ENCODE peak calls at places on chromosomes 7 and 10, in six cellular contexts. L is cardiac fibroblast, T is GM20000, D is choroid plexus epithelial cell, G is GM12865, A is mesothelial cell of epicardium. U is an unnamed sample.

GRCh38 chr10:123637326-123637880 is 28.8 kb upstream of the GPR26 start:
- DNase-seq in G (no peak), T (no peak), A (no peak), L (no peak), D (no peak), U (no peak)

GRCh38 chr10:116138897-116139296 is 134.1 kb downstream of the GFRA1 start:
- DNase-seq in A (no peak), D (no peak), T (no peak), L (no peak), G (no peak), U (no peak)

GRCh38 chr7:32496052-32496813 is 944 bp downstream of the AVL9 start:
- DNase-seq in D (no peak), A (no peak), T (no peak), L (peak), G (no peak), U (no peak)

GRCh38 chr10:3339531-3339950 is 167.0 kb upstream of the PITRM1 start:
- DNase-seq in D (peak), A (no peak), T (no peak), L (peak), G (no peak), U (no peak)

GRCh38 chr7:135385209-135385608 is 124.7 kb downstream of the CNOT4 start:
- DNase-seq in G (no peak), D (peak), L (peak), T (no peak), A (no peak), U (no peak)

GRCh38 chr7:139889186-139889871 is 60.3 kb downstream of the TBXAS1 start:
- DNase-seq in D (no peak), G (peak), L (peak), T (no peak), A (no peak), U (no peak)

GRCh38 chr7:107501593-107501992 is 31.7 kb downstream of the GPR22 start:
- DNase-seq in D (peak), L (peak), G (peak), T (peak), A (no peak), U (peak)

GRCh38 chr7:28671526-28671925 is 259.2 kb downstream of the CREB5 start:
- DNase-seq in A (no peak), D (no peak), G (peak), L (no peak), T (no peak), U (no peak)

GRCh38 chr10:89556590-89556989 is 21.2 kb upstream of the SLC16A12 start:
- DNase-seq in T (no peak), A (no peak), L (peak), D (peak), G (no peak), U (no peak)

GRCh38 chr7:129202058-129202777 is 13.8 kb downstream of the SMO start:
- DNase-seq in L (no peak), D (no peak), A (no peak), T (no peak), G (no peak), U (no peak)

GRCh38 chr7:151423936-151424335 is 14.1 kb upstream of the WDR86 start:
- DNase-seq in L (no peak), T (no peak), A (no peak), D (no peak), G (no peak), U (no peak)

GRCh38 chr10:76433161-76434005 is 1002.0 kb downstream of the LRMDA start:
- DNase-seq in L (peak), T (no peak), D (no peak), A (no peak), G (no peak), U (no peak)

GRCh38 chr10:12980080-12980656 is 21.3 kb downstream of the CCDC3 start:
- DNase-seq in G (no peak), D (peak), A (no peak), L (no peak), T (no peak), U (no peak)

GRCh38 chr7:133705596-133705995 is 421.5 kb upstream of the LRGUK start:
- DNase-seq in D (peak), G (no peak), A (no peak), L (peak), T (no peak), U (no peak)

GRCh38 chr7:148485618-148486017 is 104.9 kb upstream of the C7orf33 start:
- DNase-seq in T (no peak), D (peak), L (no peak), G (no peak), A (no peak), U (no peak)

GRCh38 chr10:4080225-4080624 is 295.2 kb upstream of the KLF6 start:
- DNase-seq in T (no peak), A (no peak), L (no peak), G (no peak), D (no peak), U (no peak)

GRCh38 chr7:6536899-6537298 is 14.4 kb downstream of the GRID2IP start:
- DNase-seq in L (no peak), T (no peak), G (no peak), D (peak), A (no peak), U (no peak)

GRCh38 chr10:113788604-113789083 is 37.2 kb downstream of the PLEKHS1 start:
- DNase-seq in T (peak), G (peak), L (peak), A (no peak), D (peak), U (peak)

GRCh38 chr10:101236376-101237079 is 7.3 kb upstream of the LBX1 start:
- DNase-seq in T (no peak), G (no peak), D (no peak), L (no peak), A (no peak), U (no peak)

GRCh38 chr10:35074266-35074665 is 15.9 kb downstream of the CUL2 start:
- DNase-seq in T (no peak), L (peak), A (no peak), G (no peak), D (peak), U (no peak)

GRCh38 chr10:21464134-21464533 is 61.3 kb downstream of the SKIDA1 start:
- DNase-seq in D (no peak), T (no peak), A (no peak), G (no peak), L (peak), U (no peak)

GRCh38 chr10:27247037-27247436 is 6.4 kb upstream of the ACBD5 start:
- DNase-seq in A (no peak), T (no peak), G (no peak), L (no peak), D (no peak), U (no peak)

GRCh38 chr7:105650382-105650729 is 69.1 kb upstream of the EFCAB10 start:
- DNase-seq in D (no peak), L (no peak), G (no peak), A (no peak), T (no peak), U (no peak)

GRCh38 chr7:74606101-74606908 is 51.2 kb upstream of the GTF2I start:
- DNase-seq in G (peak), A (no peak), D (no peak), L (no peak), T (peak), U (peak)

GRCh38 chr7:47688311-47689100 is 106.6 kb upstream of the TNS3 start:
- DNase-seq in L (no peak), T (no peak), D (no peak), A (no peak), G (no peak), U (no peak)

GRCh38 chr10:97765201-97765600 is 6.6 kb downstream of the SFRP5 start:
- DNase-seq in L (no peak), T (no peak), A (no peak), D (no peak), G (no peak), U (no peak)

DNA sequence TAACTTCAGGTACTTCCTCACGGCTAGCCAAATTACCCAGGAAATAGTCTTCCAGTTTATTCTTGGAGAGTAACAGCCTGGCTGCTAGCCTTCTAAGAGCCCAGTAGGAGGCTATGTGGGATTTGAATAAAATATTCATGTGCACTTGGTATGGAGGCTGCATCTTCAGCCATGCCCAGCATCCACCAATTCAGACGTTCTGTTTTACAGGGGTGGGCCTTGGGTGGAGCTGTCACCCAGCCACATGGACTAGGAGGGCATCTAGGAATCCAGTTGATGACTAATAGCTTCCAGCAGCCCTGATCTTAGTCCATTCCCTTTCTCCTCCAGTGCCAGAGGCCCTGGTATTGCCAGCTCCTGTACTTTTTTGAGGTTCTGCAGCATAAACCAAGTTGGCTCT is 66.3 kb upstream of the ZRANB1 start:
- DNase-seq in D (peak), G (no peak), A (no peak), T (no peak), L (peak), U (no peak)
- TF ChIP-seq CTCF in D (peak), G (no peak), A (no peak), T (no peak), L (peak), U (no peak)

GRCh38 chr7:102122026-102122425 is 164.6 kb upstream of the SH2B2 start:
- DNase-seq in G (peak), A (no peak), T (peak), D (peak), L (peak), U (peak)

GRCh38 chr7:102128303-102128702 is 158.4 kb upstream of the SH2B2 start:
- DNase-seq in D (no peak), T (no peak), A (no peak), G (no peak), L (no peak), U (no peak)

GRCh38 chr7:102120666-102121065 is 166.0 kb upstream of the SH2B2 start:
- DNase-seq in T (no peak), G (no peak), L (no peak), D (no peak), A (no peak), U (no peak)

GRCh38 chr7:102129636-102130370 is 156.9 kb upstream of the SH2B2 start:
- DNase-seq in G (no peak), T (no peak), A (no peak), L (no peak), D (peak), U (no peak)

DNA sequence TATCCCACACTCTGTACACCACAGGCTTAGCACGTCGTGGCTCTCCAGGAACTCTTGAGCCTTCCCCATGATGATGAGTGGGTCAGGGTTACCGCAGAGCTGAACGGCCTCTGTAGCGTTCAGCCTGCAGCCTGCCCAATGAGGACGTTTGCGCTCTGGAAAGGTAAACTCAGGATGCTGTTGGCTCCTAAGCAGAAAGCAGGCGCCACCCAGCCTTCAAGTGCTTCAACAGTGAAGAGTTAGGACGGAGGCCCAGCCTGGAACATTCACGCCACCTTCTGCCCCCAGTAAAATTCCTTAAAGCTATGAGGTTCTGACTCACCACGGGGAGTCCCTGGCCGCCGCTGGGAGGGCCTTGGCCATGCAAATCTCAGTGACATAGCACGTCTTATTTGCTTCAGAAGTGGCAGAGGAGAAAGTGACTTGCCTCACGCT is 161.5 kb upstream of the SH2B2 start:
- DNase-seq in D (peak), A (no peak), T (peak), L (peak), G (peak), U (peak)
- TF ChIP-seq CTCF in D (peak), A (no peak), T (no peak), L (no peak), G (no peak), U (peak)

DNA sequence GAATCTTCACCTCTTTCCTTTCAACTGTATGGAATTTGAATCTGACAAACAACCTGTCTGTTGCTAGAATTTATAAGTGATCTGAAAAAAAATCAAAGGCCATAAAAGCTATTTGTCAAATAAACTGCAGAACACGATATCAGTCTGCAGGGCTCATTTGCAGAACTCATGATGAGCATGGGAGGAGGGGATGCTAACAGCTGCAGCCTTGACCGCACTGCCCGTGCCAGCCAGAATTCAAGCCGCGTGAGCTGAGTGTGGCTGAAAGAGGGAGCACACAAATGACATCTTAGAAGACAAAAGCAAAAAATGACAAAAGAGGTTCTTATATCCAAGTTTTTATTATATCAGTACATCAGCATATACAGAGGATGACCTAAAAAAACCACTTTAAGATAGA is 15.7 kb downstream of the LRRTM3 start:
- DNase-seq in D (no peak), L (no peak), G (no peak), T (no peak), A (no peak), U (no peak)
- TF ChIP-seq CTCF in D (no peak), L (no peak), G (no peak), T (no peak), A (no peak), U (no peak)

GRCh38 chr7:116780966-116781365 is 81.4 kb upstream of the CAPZA2 start:
- DNase-seq in G (no peak), L (no peak), D (no peak), T (no peak), A (no peak), U (no peak)
- TF ChIP-seq CTCF in G (no peak), L (no peak), D (no peak), T (no peak), A (no peak), U (no peak)

DNA sequence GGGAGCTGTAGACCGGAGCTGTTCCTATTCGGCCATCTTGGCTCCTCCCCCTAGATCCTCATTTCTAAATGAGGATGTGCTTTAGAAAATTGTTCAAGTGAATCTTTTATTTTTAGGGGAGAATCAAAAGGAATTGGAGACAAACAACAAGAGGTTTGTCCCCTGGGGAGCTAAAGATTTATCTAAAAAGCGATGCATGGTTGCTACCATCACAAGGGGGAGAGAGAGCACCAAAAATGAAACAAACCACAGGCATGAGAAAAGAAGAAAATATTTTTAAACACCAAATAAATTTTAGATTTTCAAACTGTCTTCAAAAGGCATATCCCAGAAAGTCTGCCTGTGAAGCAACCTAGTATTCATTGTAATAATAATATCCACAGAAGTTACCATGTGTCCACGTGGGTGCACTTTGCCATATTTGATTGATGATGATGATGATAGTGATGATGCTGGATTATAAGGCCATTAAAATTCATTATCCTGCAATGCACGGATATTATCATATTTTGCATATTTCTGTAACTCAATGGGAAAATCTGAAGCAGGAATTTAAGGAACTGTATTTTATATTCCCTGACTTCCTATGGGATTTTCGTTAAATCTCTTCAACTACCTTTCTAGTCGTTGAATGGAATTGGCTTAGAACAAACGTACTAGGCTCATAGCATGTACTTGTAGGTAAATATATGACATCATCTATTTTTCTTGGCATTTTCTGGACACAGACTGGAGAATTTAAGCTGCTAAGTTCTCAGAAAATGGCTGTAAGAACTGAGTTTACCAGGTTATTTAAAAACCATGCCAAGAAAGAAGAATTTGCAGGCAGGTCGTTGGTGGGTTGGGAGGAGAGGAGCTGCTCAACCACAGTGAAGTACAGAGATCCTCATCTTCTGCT is 171.6 kb downstream of the WDR37 start:
- DNase-seq in T (no peak), D (peak), L (peak), A (no peak), G (no peak), U (no peak)
- TF ChIP-seq CTCF in T (no peak), D (no peak), L (no peak), A (no peak), G (no peak), U (no peak)

DNA sequence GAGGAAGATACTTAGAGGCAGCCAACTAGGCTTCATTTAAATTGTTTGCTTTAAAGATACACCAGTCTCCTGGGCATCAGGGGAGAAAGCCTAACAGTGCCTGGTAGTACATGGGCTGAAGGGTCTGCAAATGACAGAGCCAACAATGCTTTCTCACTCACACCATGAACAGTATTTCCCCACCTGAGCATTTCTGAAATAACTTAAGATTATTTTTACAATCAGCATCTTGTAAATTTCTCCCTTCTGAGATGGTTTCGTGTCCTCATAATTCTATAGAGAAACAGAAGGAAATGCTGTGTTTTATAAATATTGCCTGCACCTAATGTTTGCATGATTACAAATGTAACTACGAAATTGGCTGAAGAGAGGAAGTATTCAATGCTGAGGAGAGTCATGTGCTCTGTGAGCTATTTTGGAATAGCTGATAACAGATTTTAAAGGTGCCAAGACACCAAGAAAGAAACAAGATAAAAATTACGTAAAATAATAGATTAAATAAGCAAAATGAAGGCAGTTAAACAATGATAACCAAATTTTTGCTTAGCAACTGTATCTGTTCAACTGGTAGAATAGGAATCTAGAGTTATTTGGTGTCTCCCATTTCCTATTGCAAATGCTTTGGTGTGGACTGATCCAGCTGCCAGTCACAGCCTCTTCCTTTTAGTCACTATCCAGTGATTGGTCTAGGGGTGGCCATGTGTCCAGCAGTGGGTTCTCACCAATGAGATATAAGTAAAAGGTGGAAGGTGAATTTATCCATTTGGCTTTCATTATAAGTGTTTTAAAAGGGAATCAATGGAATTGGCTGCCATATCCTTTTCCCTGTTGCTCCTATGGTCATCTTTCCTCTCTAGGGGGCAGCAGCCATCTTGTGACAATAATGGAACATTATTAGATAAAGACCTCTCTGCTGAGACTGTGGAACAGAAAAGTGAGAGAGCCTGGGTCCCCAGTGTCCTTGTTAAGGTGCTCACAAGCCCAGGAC is 167.9 kb upstream of the SLC26A5 start:
- DNase-seq in G (no peak), T (no peak), L (peak), A (no peak), D (peak), U (no peak)
- TF ChIP-seq CTCF in G (no peak), T (no peak), L (peak), A (no peak), D (peak), U (no peak)

GRCh38 chr10:117318909-117319308 is 56.3 kb downstream of the PDZD8 start:
- DNase-seq in D (peak), A (no peak), T (no peak), L (peak), G (no peak), U (no peak)
- TF ChIP-seq CTCF in D (peak), A (peak), T (no peak), L (peak), G (peak), U (no peak)